ENCODE peak calls at places on chromosomes 16 and 17, in nine cellular contexts. H, Y, L, G, E, D, A, Z and C are unnamed samples.

GRCh38 chr16:13835357-13835756 is 84.6 kb upstream of the ERCC4 start:
- DNase-seq in H (no peak), Y (no peak), L (no peak), G (no peak), E (no peak), D (no peak), A (no peak), Z (no peak), C (no peak)

GRCh38 chr17:1188812-1189211 is 9.0 kb upstream of the ABR start:
- DNase-seq in H (peak; percentile 87), Y (no peak), L (no peak), G (peak; percentile 94), E (no peak), D (peak; percentile 24), A (no peak), Z (peak; percentile 88), C (no peak)

GRCh38 chr17:4161179-4161559 is 18.2 kb downstream of the CYB5D2 start:
- DNase-seq in H (peak; percentile 73), Y (no peak), L (no peak), G (peak; percentile 32), E (no peak), D (no peak), A (no peak), Z (no peak), C (no peak)

GRCh38 chr17:1490643-1491405 is 1.7 kb downstream of the MYO1C start:
- DNase-seq in H (peak; percentile 76), Y (peak; percentile 50), L (no peak), G (no peak), E (no peak), D (peak; percentile 26), A (peak; percentile 40), Z (peak; percentile 85), C (peak; percentile 68)

GRCh38 chr17:45221081-45221996 is at the start of gene FMNL1:
- DNase-seq in H (peak; percentile 48), Y (no peak), L (no peak), G (no peak), E (no peak), D (no peak), A (peak; percentile 50), Z (no peak), C (peak; percentile 76)

GRCh38 chr17:8062807-8063483 is 24.1 kb downstream of the ALOX15B start:
- DNase-seq in H (no peak), Y (no peak), L (no peak), G (no peak), E (no peak), D (no peak), A (no peak), Z (no peak), C (no peak)

GRCh38 chr17:79511471-79511870 is 99.4 kb downstream of the RBFOX3 start:
- DNase-seq in H (no peak), Y (no peak), L (no peak), G (no peak), E (no peak), D (no peak), A (no peak), Z (no peak), C (no peak)

GRCh38 chr16:65524997-65525396 is 403.1 kb upstream of the CDH11 start:
- DNase-seq in H (peak; percentile 39), Y (no peak), L (no peak), G (no peak), E (no peak), D (no peak), A (no peak), Z (no peak), C (no peak)

GRCh38 chr16:70467113-70467512 is 12.7 kb downstream of the FCSK start:
- DNase-seq in H (no peak), Y (no peak), L (no peak), G (no peak), E (no peak), D (no peak), A (no peak), Z (no peak), C (no peak)

GRCh38 chr17:496761-497586 is 144.4 kb upstream of the RPH3AL start:
- DNase-seq in H (peak; percentile 70), Y (no peak), L (no peak), G (no peak), E (no peak), D (no peak), A (no peak), Z (no peak), C (no peak)

GRCh38 chr16:53546988-53547391 is 44.0 kb upstream of the AKTIP start:
- DNase-seq in H (no peak), Y (no peak), L (no peak), G (no peak), E (no peak), D (no peak), A (no peak), Z (no peak), C (no peak)

GRCh38 chr16:53511403-53512280 is 8.6 kb upstream of the AKTIP start:
- DNase-seq in H (no peak), Y (no peak), L (no peak), G (no peak), E (peak; percentile 10), D (no peak), A (no peak), Z (no peak), C (no peak)

GRCh38 chr16:49632798-49633189 is 223.1 kb downstream of the ZNF423 start:
- DNase-seq in H (no peak), Y (no peak), L (no peak), G (no peak), E (no peak), D (no peak), A (no peak), Z (no peak), C (no peak)

GRCh38 chr17:73282629-73283028 is 20.9 kb upstream of the CPSF4L start:
- DNase-seq in H (no peak), Y (no peak), L (no peak), G (no peak), E (no peak), D (no peak), A (no peak), Z (no peak), C (no peak)

GRCh38 chr17:33642002-33642401 is 348.9 kb upstream of the ASIC2 start:
- DNase-seq in H (no peak), Y (no peak), L (no peak), G (no peak), E (no peak), D (no peak), A (no peak), Z (no peak), C (no peak)

GRCh38 chr16:57480127-57480753 is 6.1 kb downstream of the DOK4 start:
- DNase-seq in H (peak; percentile 74), Y (no peak), L (no peak), G (no peak), E (no peak), D (no peak), A (no peak), Z (peak; percentile 72), C (no peak)

GRCh38 chr17:76438906-76439305 is 14.0 kb downstream of the UBE2O start:
- DNase-seq in H (no peak), Y (no peak), L (no peak), G (no peak), E (no peak), D (no peak), A (no peak), Z (no peak), C (no peak)

GRCh38 chr16:75172578-75172977 is 24.3 kb downstream of the ZFP1 start:
- DNase-seq in H (no peak), Y (no peak), L (no peak), G (no peak), E (no peak), D (no peak), A (no peak), Z (no peak), C (no peak)

GRCh38 chr16:66376577-66377326 is 10.3 kb downstream of the CDH5 start:
- DNase-seq in H (no peak), Y (no peak), L (no peak), G (no peak), E (no peak), D (no peak), A (no peak), Z (no peak), C (no peak)

GRCh38 chr16:1105888-1106620 is 10.0 kb upstream of the C1QTNF8 start:
- DNase-seq in H (peak; percentile 81), Y (peak; percentile 76), L (peak; percentile 64), G (no peak), E (peak; percentile 45), D (peak; percentile 25), A (no peak), Z (peak; percentile 68), C (no peak)

GRCh38 chr16:10667239-10667638 is 27.5 kb downstream of the TEKT5 start:
- DNase-seq in H (no peak), Y (no peak), L (no peak), G (no peak), E (no peak), D (no peak), A (no peak), Z (no peak), C (no peak)

GRCh38 chr17:19867654-19868395 is at the start of gene ULK2:
- DNase-seq in H (peak; percentile 87), Y (peak; percentile 64), L (peak; percentile 65), G (no peak), E (peak; percentile 3), D (peak; percentile 71), A (peak; percentile 33), Z (peak; percentile 69), C (peak; percentile 33)

GRCh38 chr17:81254955-81255717 is 16.0 kb downstream of the NDUFAF8 start:
- DNase-seq in H (peak; percentile 83), Y (peak; percentile 63), L (no peak), G (no peak), E (peak; percentile 58), D (peak; percentile 42), A (no peak), Z (peak; percentile 87), C (no peak)

GRCh38 chr16:67393111-67393789 is at the start of gene TPPP3:
- DNase-seq in H (peak; percentile 91), Y (peak; percentile 82), L (peak; percentile 85), G (peak; percentile 50), E (peak; percentile 91), D (peak; percentile 86), A (no peak), Z (peak; percentile 95), C (no peak)

GRCh38 chr16:87431926-87432325 is 39.8 kb downstream of the MAP1LC3B start:
- DNase-seq in H (peak; percentile 92), Y (no peak), L (no peak), G (no peak), E (no peak), D (no peak), A (no peak), Z (no peak), C (no peak)

GRCh38 chr16:21169249-21169981 is 10.9 kb downstream of the LDAF1 start:
- DNase-seq in H (peak; percentile 81), Y (no peak), L (no peak), G (no peak), E (no peak), D (no peak), A (no peak), Z (no peak), C (no peak)

GRCh38 chr17:45229681-45230409 is 8.2 kb downstream of the FMNL1 start:
- DNase-seq in H (peak; percentile 27), Y (no peak), L (no peak), G (no peak), E (no peak), D (no peak), A (no peak), Z (no peak), C (peak; percentile 51)

GRCh38 chr16:21560462-21560861 is 38.9 kb upstream of the METTL9 start:
- DNase-seq in H (no peak), Y (no peak), L (no peak), G (no peak), E (no peak), D (no peak), A (no peak), Z (no peak), C (no peak)

GRCh38 chr16:86471896-86472295 is 38.4 kb upstream of the FOXF1 start:
- DNase-seq in H (no peak), Y (no peak), L (no peak), G (no peak), E (no peak), D (no peak), A (no peak), Z (no peak), C (no peak)

GRCh38 chr17:72667096-72668063 is 425.1 kb downstream of the SLC39A11 start:
- DNase-seq in H (no peak), Y (no peak), L (no peak), G (no peak), E (no peak), D (no peak), A (no peak), Z (no peak), C (no peak)

GRCh38 chr16:996672-997071 is 15.1 kb downstream of the SOX8 start:
- DNase-seq in H (no peak), Y (no peak), L (no peak), G (no peak), E (no peak), D (no peak), A (no peak), Z (no peak), C (no peak)